ENCODE peak calls at places on chromosomes 11 and 22, in eight cellular contexts. H is NCI-H1694 treated with DMSO at 0.1 percent for 48 hours, O is NCI-H2029, Q is prostate gland, J is fibroblast of pulmonary artery, L is neural progenitor cell, F is KBM-7, P is GM19239. S is an unnamed sample.

GRCh38 chr11:11528986-11529385 is 92.8 kb downstream of the GALNT18 start:
- DNase-seq in H (no peak), O (no peak), Q (no peak), J (no peak), L (no peak), F (no peak), P (no peak), S (no peak)

GRCh38 chr11:316031-316701 is 2.3 kb downstream of the IFITM1 start:
- DNase-seq in H (no peak), O (no peak), Q (no peak), J (no peak), L (peak; percentile 50), F (no peak), P (no peak), S (no peak)

GRCh38 chr22:44084044-44084772 is 60.1 kb downstream of the PARVB start:
- DNase-seq in H (no peak), O (no peak), Q (no peak), J (no peak), L (no peak), F (no peak), P (no peak), S (no peak)

GRCh38 chr11:59206635-59207034 is 6.1 kb downstream of the MPEG1 start:
- DNase-seq in H (no peak), O (peak; percentile 22), Q (no peak), J (peak; percentile 50), L (peak; percentile 66), F (peak; percentile 49), P (no peak), S (peak; percentile 30)

GRCh38 chr11:2693851-2694261 is 5.9 kb downstream of the KCNQ1OT1 start:
- DNase-seq in H (no peak), O (no peak), Q (no peak), J (no peak), L (no peak), F (no peak), P (no peak), S (no peak)

GRCh38 chr22:44972363-44973083 is 37.3 kb downstream of the PHF21B start:
- DNase-seq in H (no peak), O (peak; percentile 88), Q (peak; percentile 68), J (no peak), L (no peak), F (no peak), P (no peak), S (peak; percentile 13)

GRCh38 chr11:20647976-20648565 is 21.3 kb upstream of the NELL1 start:
- DNase-seq in H (peak; percentile 25), O (peak; percentile 46), Q (peak; percentile 29), J (peak; percentile 62), L (peak; percentile 63), F (peak; percentile 73), P (peak; percentile 40), S (peak; percentile 48)

GRCh38 chr22:29524440-29525191 is 28.9 kb downstream of the THOC5 start:
- DNase-seq in H (peak; percentile 2), O (no peak), Q (peak; percentile 57), J (peak; percentile 35), L (peak; percentile 59), F (peak; percentile 57), P (peak; percentile 26), S (peak; percentile 48)

GRCh38 chr11:6856871-6857270 is 6.0 kb upstream of the OR10A2 start:
- DNase-seq in H (no peak), O (no peak), Q (no peak), J (peak; percentile 16), L (no peak), F (no peak), P (no peak), S (no peak)

GRCh38 chr11:109869536-109869935 is 223.7 kb upstream of the ZC3H12C start:
- DNase-seq in H (no peak), O (no peak), Q (no peak), J (no peak), L (no peak), F (no peak), P (no peak), S (no peak)

GRCh38 chr22:21938071-21938822 is 14.4 kb downstream of the PPM1F start:
- DNase-seq in H (peak; percentile 69), O (peak; percentile 84), Q (peak; percentile 89), J (peak; percentile 96), L (peak; percentile 96), F (peak; percentile 98), P (peak; percentile 96), S (peak; percentile 90)

GRCh38 chr11:69922015-69922595 is 102.9 kb upstream of the FGF3 start:
- DNase-seq in H (no peak), O (no peak), Q (no peak), J (no peak), L (no peak), F (no peak), P (no peak), S (no peak)

S was measured in HT1080.